ENCODE peak calls at places on chromosome 21, in six cellular contexts. One of them, this sample, is unnamed.

GRCh38 chr21:23452384-23453083 is 2154.7 kb downstream of the MRPL39 start:
- DNase-seq in RWPE1: no peak
- DNase-seq in dorsolateral prefrontal cortex: no peak
- DNase-seq in AG09319: no peak
- DNase-seq in tibial artery: no peak
- DNase-seq in progenitor cell of endocrine pancreas: peak
- DNase-seq in this sample: no peak

GRCh38 chr21:21163904-21164303 is 165.7 kb downstream of the NCAM2 start:
- DNase-seq in RWPE1: peak
- DNase-seq in dorsolateral prefrontal cortex: peak
- DNase-seq in AG09319: peak
- DNase-seq in tibial artery: no peak
- DNase-seq in progenitor cell of endocrine pancreas: peak
- DNase-seq in this sample: no peak

GRCh38 chr21:35226960-35227741 is 178.0 kb upstream of the RUNX1 start:
- DNase-seq in RWPE1: no peak
- DNase-seq in dorsolateral prefrontal cortex: no peak
- DNase-seq in AG09319: no peak
- DNase-seq in tibial artery: no peak
- DNase-seq in progenitor cell of endocrine pancreas: no peak
- DNase-seq in this sample: no peak

GRCh38 chr21:29164330-29164942 is 34.0 kb downstream of the MAP3K7CL start:
- DNase-seq in RWPE1: peak
- DNase-seq in dorsolateral prefrontal cortex: no peak
- DNase-seq in AG09319: peak
- DNase-seq in tibial artery: no peak
- DNase-seq in progenitor cell of endocrine pancreas: no peak
- DNase-seq in this sample: no peak

GRCh38 chr21:36471254-36471723 is 8.6 kb downstream of the CLDN14 start:
- DNase-seq in RWPE1: peak
- DNase-seq in dorsolateral prefrontal cortex: no peak
- DNase-seq in AG09319: no peak
- DNase-seq in tibial artery: no peak
- DNase-seq in progenitor cell of endocrine pancreas: no peak
- DNase-seq in this sample: no peak

GRCh38 chr21:34726627-34727337 is 58.0 kb downstream of the CLIC6 start:
- DNase-seq in RWPE1: no peak
- DNase-seq in dorsolateral prefrontal cortex: no peak
- DNase-seq in AG09319: no peak
- DNase-seq in tibial artery: peak
- DNase-seq in progenitor cell of endocrine pancreas: no peak
- DNase-seq in this sample: no peak

GRCh38 chr21:15422761-15423160 is 307.0 kb upstream of the USP25 start:
- DNase-seq in RWPE1: peak
- DNase-seq in dorsolateral prefrontal cortex: no peak
- DNase-seq in AG09319: peak
- DNase-seq in tibial artery: no peak
- DNase-seq in progenitor cell of endocrine pancreas: no peak
- DNase-seq in this sample: no peak

GRCh38 chr21:29196021-29196663 is 65.7 kb downstream of the MAP3K7CL start:
- DNase-seq in RWPE1: peak
- DNase-seq in dorsolateral prefrontal cortex: peak
- DNase-seq in AG09319: no peak
- DNase-seq in tibial artery: peak
- DNase-seq in progenitor cell of endocrine pancreas: no peak
- DNase-seq in this sample: no peak

GRCh38 chr21:17819878-17820232 is 699 bp upstream of the C21orf91 start:
- DNase-seq in RWPE1: peak
- DNase-seq in dorsolateral prefrontal cortex: no peak
- DNase-seq in AG09319: no peak
- DNase-seq in tibial artery: no peak
- DNase-seq in progenitor cell of endocrine pancreas: no peak
- DNase-seq in this sample: no peak

GRCh38 chr21:33950425-33951079 is 34.9 kb upstream of the ATP5PO start:
- DNase-seq in RWPE1: no peak
- DNase-seq in dorsolateral prefrontal cortex: no peak
- DNase-seq in AG09319: no peak
- DNase-seq in tibial artery: no peak
- DNase-seq in progenitor cell of endocrine pancreas: no peak
- DNase-seq in this sample: peak

GRCh38 chr21:36055551-36055950 is 4.8 kb downstream of the SETD4 start:
- DNase-seq in RWPE1: no peak
- DNase-seq in dorsolateral prefrontal cortex: no peak
- DNase-seq in AG09319: no peak
- DNase-seq in tibial artery: no peak
- DNase-seq in progenitor cell of endocrine pancreas: no peak
- DNase-seq in this sample: no peak

GRCh38 chr21:17658931-17659330 is 46.2 kb upstream of the BTG3 start:
- DNase-seq in RWPE1: no peak
- DNase-seq in dorsolateral prefrontal cortex: no peak
- DNase-seq in AG09319: no peak
- DNase-seq in tibial artery: no peak
- DNase-seq in progenitor cell of endocrine pancreas: no peak
- DNase-seq in this sample: no peak

GRCh38 chr21:41370840-41371697 is 9.2 kb downstream of the MX2 start:
- DNase-seq in RWPE1: no peak
- DNase-seq in dorsolateral prefrontal cortex: no peak
- DNase-seq in AG09319: no peak
- DNase-seq in tibial artery: peak
- DNase-seq in progenitor cell of endocrine pancreas: no peak
- DNase-seq in this sample: no peak

GRCh38 chr21:36186506-36187399 is 30.1 kb downstream of the DOP1B start:
- DNase-seq in RWPE1: no peak
- DNase-seq in dorsolateral prefrontal cortex: no peak
- DNase-seq in AG09319: no peak
- DNase-seq in tibial artery: no peak
- DNase-seq in progenitor cell of endocrine pancreas: no peak
- DNase-seq in this sample: no peak

GRCh38 chr21:14591882-14592281 is 45.8 kb upstream of the SAMSN1 start:
- DNase-seq in RWPE1: no peak
- DNase-seq in dorsolateral prefrontal cortex: no peak
- DNase-seq in AG09319: peak
- DNase-seq in tibial artery: no peak
- DNase-seq in progenitor cell of endocrine pancreas: no peak
- DNase-seq in this sample: no peak

GRCh38 chr21:33828083-33828482 is 87.5 kb downstream of the ATP5PO start:
- DNase-seq in RWPE1: no peak
- DNase-seq in dorsolateral prefrontal cortex: no peak
- DNase-seq in AG09319: no peak
- DNase-seq in tibial artery: no peak
- DNase-seq in progenitor cell of endocrine pancreas: no peak
- DNase-seq in this sample: no peak

GRCh38 chr21:15152591-15152990 is 87.8 kb upstream of the NRIP1 start:
- DNase-seq in RWPE1: no peak
- DNase-seq in dorsolateral prefrontal cortex: no peak
- DNase-seq in AG09319: no peak
- DNase-seq in tibial artery: no peak
- DNase-seq in progenitor cell of endocrine pancreas: no peak
- DNase-seq in this sample: no peak

GRCh38 chr21:25895565-25896205 is 160.9 kb downstream of the GABPA start:
- DNase-seq in RWPE1: peak
- DNase-seq in dorsolateral prefrontal cortex: no peak
- DNase-seq in AG09319: no peak
- DNase-seq in tibial artery: no peak
- DNase-seq in progenitor cell of endocrine pancreas: no peak
- DNase-seq in this sample: no peak
- TF ChIP-seq CTCF in RWPE1: peak
- TF ChIP-seq CTCF in dorsolateral prefrontal cortex: peak
- TF ChIP-seq CTCF in AG09319: peak
- TF ChIP-seq CTCF in tibial artery: peak
- TF ChIP-seq CTCF in progenitor cell of endocrine pancreas: peak
- TF ChIP-seq CTCF in this sample: peak

GRCh38 chr21:45922648-45923047 is 58.9 kb upstream of the COL6A1 start:
- DNase-seq in RWPE1: no peak
- DNase-seq in dorsolateral prefrontal cortex: peak
- DNase-seq in AG09319: no peak
- DNase-seq in tibial artery: no peak
- DNase-seq in progenitor cell of endocrine pancreas: no peak
- DNase-seq in this sample: no peak

GRCh38 chr21:45921917-45922316 is 59.7 kb upstream of the COL6A1 start:
- DNase-seq in RWPE1: no peak
- DNase-seq in dorsolateral prefrontal cortex: no peak
- DNase-seq in AG09319: no peak
- DNase-seq in tibial artery: no peak
- DNase-seq in progenitor cell of endocrine pancreas: no peak
- DNase-seq in this sample: no peak

GRCh38 chr21:45920824-45921600 is 60.6 kb upstream of the COL6A1 start:
- DNase-seq in RWPE1: no peak
- DNase-seq in dorsolateral prefrontal cortex: no peak
- DNase-seq in AG09319: no peak
- DNase-seq in tibial artery: no peak
- DNase-seq in progenitor cell of endocrine pancreas: no peak
- DNase-seq in this sample: no peak

GRCh38 chr21:45926281-45926680 is 55.3 kb upstream of the COL6A1 start:
- DNase-seq in RWPE1: no peak
- DNase-seq in dorsolateral prefrontal cortex: no peak
- DNase-seq in AG09319: no peak
- DNase-seq in tibial artery: no peak
- DNase-seq in progenitor cell of endocrine pancreas: no peak
- DNase-seq in this sample: no peak

GRCh38 chr21:45923146-45923545 is 58.4 kb upstream of the COL6A1 start:
- DNase-seq in RWPE1: peak
- DNase-seq in dorsolateral prefrontal cortex: peak
- DNase-seq in AG09319: peak
- DNase-seq in tibial artery: peak
- DNase-seq in progenitor cell of endocrine pancreas: peak
- DNase-seq in this sample: peak
- TF ChIP-seq CTCF in RWPE1: peak
- TF ChIP-seq CTCF in dorsolateral prefrontal cortex: peak
- TF ChIP-seq CTCF in AG09319: peak
- TF ChIP-seq CTCF in tibial artery: peak
- TF ChIP-seq CTCF in progenitor cell of endocrine pancreas: peak
- TF ChIP-seq CTCF in this sample: peak

GRCh38 chr21:40047211-40047610 is 180.0 kb downstream of the PCP4 start:
- DNase-seq in RWPE1: no peak
- DNase-seq in dorsolateral prefrontal cortex: no peak
- DNase-seq in AG09319: no peak
- DNase-seq in tibial artery: no peak
- DNase-seq in progenitor cell of endocrine pancreas: no peak
- DNase-seq in this sample: no peak

GRCh38 chr21:40041446-40041845 is 174.2 kb downstream of the PCP4 start:
- DNase-seq in RWPE1: no peak
- DNase-seq in dorsolateral prefrontal cortex: no peak
- DNase-seq in AG09319: no peak
- DNase-seq in tibial artery: no peak
- DNase-seq in progenitor cell of endocrine pancreas: no peak
- DNase-seq in this sample: peak

GRCh38 chr21:40043866-40044265 is 176.6 kb downstream of the PCP4 start:
- DNase-seq in RWPE1: no peak
- DNase-seq in dorsolateral prefrontal cortex: no peak
- DNase-seq in AG09319: no peak
- DNase-seq in tibial artery: no peak
- DNase-seq in progenitor cell of endocrine pancreas: no peak
- DNase-seq in this sample: no peak

GRCh38 chr21:40047993-40048730 is 180.9 kb downstream of the PCP4 start:
- DNase-seq in RWPE1: no peak
- DNase-seq in dorsolateral prefrontal cortex: no peak
- DNase-seq in AG09319: no peak
- DNase-seq in tibial artery: peak
- DNase-seq in progenitor cell of endocrine pancreas: no peak
- DNase-seq in this sample: no peak

GRCh38 chr21:40043423-40043822 is 176.2 kb downstream of the PCP4 start:
- DNase-seq in RWPE1: no peak
- DNase-seq in dorsolateral prefrontal cortex: no peak
- DNase-seq in AG09319: no peak
- DNase-seq in tibial artery: no peak
- DNase-seq in progenitor cell of endocrine pancreas: no peak
- DNase-seq in this sample: no peak
- TF ChIP-seq CTCF in RWPE1: no peak
- TF ChIP-seq CTCF in dorsolateral prefrontal cortex: no peak
- TF ChIP-seq CTCF in AG09319: no peak
- TF ChIP-seq CTCF in tibial artery: no peak
- TF ChIP-seq CTCF in progenitor cell of endocrine pancreas: no peak
- TF ChIP-seq CTCF in this sample: no peak

GRCh38 chr21:28084951-28085350 is 907.7 kb downstream of the LTN1 start:
- DNase-seq in RWPE1: no peak
- DNase-seq in dorsolateral prefrontal cortex: no peak
- DNase-seq in AG09319: no peak
- DNase-seq in tibial artery: no peak
- DNase-seq in progenitor cell of endocrine pancreas: no peak
- DNase-seq in this sample: no peak

GRCh38 chr21:28086861-28087581 is 905.7 kb downstream of the LTN1 start:
- DNase-seq in RWPE1: no peak
- DNase-seq in dorsolateral prefrontal cortex: no peak
- DNase-seq in AG09319: no peak
- DNase-seq in tibial artery: no peak
- DNase-seq in progenitor cell of endocrine pancreas: no peak
- DNase-seq in this sample: no peak

GRCh38 chr21:28078126-28078525 is 914.6 kb downstream of the LTN1 start:
- DNase-seq in RWPE1: no peak
- DNase-seq in dorsolateral prefrontal cortex: no peak
- DNase-seq in AG09319: no peak
- DNase-seq in tibial artery: no peak
- DNase-seq in progenitor cell of endocrine pancreas: no peak
- DNase-seq in this sample: no peak

GRCh38 chr21:28083350-28083749 is 909.3 kb downstream of the LTN1 start:
- DNase-seq in RWPE1: no peak
- DNase-seq in dorsolateral prefrontal cortex: no peak
- DNase-seq in AG09319: no peak
- DNase-seq in tibial artery: no peak
- DNase-seq in progenitor cell of endocrine pancreas: no peak
- DNase-seq in this sample: no peak
- TF ChIP-seq CTCF in RWPE1: no peak
- TF ChIP-seq CTCF in dorsolateral prefrontal cortex: no peak
- TF ChIP-seq CTCF in AG09319: no peak
- TF ChIP-seq CTCF in tibial artery: no peak
- TF ChIP-seq CTCF in progenitor cell of endocrine pancreas: no peak
- TF ChIP-seq CTCF in this sample: no peak

DNA sequence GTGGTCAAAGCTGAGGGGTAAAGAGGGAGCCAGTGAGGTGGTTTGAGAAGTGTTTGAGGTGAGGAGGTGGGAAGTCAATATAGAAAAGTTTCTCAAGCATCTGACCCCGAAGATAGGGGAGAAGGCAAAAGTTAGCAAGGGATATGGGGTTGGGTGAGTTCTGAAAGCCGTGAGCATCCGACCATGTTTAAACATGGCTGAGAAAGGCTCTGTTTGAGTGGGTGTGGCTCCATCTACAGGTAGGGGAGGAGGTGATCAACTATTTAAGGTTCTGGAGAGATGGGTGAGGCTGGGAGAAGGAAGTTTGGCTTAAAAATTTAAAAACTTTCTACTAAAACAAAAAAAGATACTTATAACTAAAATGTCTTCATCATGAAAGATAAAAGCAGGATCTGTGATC is 273.8 kb downstream of the KCNJ6 start:
- DNase-seq in RWPE1: no peak
- DNase-seq in dorsolateral prefrontal cortex: no peak
- DNase-seq in AG09319: no peak
- DNase-seq in tibial artery: no peak
- DNase-seq in progenitor cell of endocrine pancreas: no peak
- DNase-seq in this sample: no peak
- TF ChIP-seq CTCF in RWPE1: no peak
- TF ChIP-seq CTCF in dorsolateral prefrontal cortex: no peak
- TF ChIP-seq CTCF in AG09319: no peak
- TF ChIP-seq CTCF in tibial artery: no peak
- TF ChIP-seq CTCF in progenitor cell of endocrine pancreas: peak
- TF ChIP-seq CTCF in this sample: peak

DNA sequence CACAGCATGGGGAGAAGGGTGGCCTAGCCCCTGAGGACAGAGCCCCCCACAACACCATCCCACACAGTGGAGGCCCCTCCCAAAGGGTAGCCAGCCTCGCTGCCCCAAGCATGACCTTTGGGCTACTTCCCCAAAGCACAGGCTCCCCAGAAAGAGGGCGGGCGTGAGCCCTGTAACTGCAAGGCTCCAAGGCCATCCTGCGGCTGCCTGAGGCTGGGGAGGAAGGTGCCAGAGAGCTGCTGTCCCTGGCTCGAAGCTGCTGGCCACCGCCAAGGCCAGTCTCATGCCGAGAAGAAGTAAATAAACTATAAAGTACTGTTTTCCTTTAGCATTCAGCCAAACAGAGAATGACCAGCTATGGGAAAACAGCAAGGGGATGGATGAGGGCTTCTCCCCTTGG is 27.5 kb downstream of the UBASH3A start:
- DNase-seq in RWPE1: no peak
- DNase-seq in dorsolateral prefrontal cortex: no peak
- DNase-seq in AG09319: no peak
- DNase-seq in tibial artery: no peak
- DNase-seq in progenitor cell of endocrine pancreas: no peak
- DNase-seq in this sample: no peak
- TF ChIP-seq CTCF in RWPE1: no peak
- TF ChIP-seq CTCF in dorsolateral prefrontal cortex: no peak
- TF ChIP-seq CTCF in AG09319: no peak
- TF ChIP-seq CTCF in tibial artery: no peak
- TF ChIP-seq CTCF in progenitor cell of endocrine pancreas: no peak
- TF ChIP-seq CTCF in this sample: no peak